ENCODE peak calls at places on chromosomes 16 and 17, in nine cellular contexts. K is lower leg skin, H is lower lobe of right lung, I is left ventricle myocardium inferior, F is stomach, Z is foreskin keratinocyte, W is progenitor cell of endocrine pancreas, M is neural crest cell, Q is choroid plexus epithelial cell. S is an unnamed sample.

GRCh38 chr16:716250-716607 is 1.3 kb downstream of the METRN start:
- DNase-seq in K (no peak), H (no peak), I (no peak), F (peak; percentile 48), Z (no peak), W (peak; percentile 57), M (peak; percentile 90), Q (peak; percentile 68), S (no peak)

GRCh38 chr17:40612510-40613244 is 34.9 kb downstream of the SMARCE1 start:
- DNase-seq in K (no peak), H (no peak), I (no peak), F (no peak), Z (no peak), W (no peak), M (no peak), Q (no peak), S (no peak)

GRCh38 chr16:22388101-22388644 is 13.8 kb upstream of the CDR2 start:
- DNase-seq in K (no peak), H (no peak), I (no peak), F (no peak), Z (no peak), W (no peak), M (no peak), Q (peak; percentile 36), S (no peak)

GRCh38 chr16:11639925-11640899 is 28.0 kb upstream of the SNN start:
- DNase-seq in K (peak; percentile 96), H (peak; percentile 89), I (peak; percentile 83), F (peak; percentile 73), Z (peak; percentile 96), W (no peak), M (no peak), Q (peak; percentile 99), S (peak; percentile 94)

GRCh38 chr16:66274335-66275110 is 92.0 kb upstream of the CDH5 start:
- DNase-seq in K (peak; percentile 74), H (no peak), I (no peak), F (no peak), Z (peak; percentile 56), W (no peak), M (no peak), Q (peak; percentile 73), S (no peak)

GRCh38 chr17:15662726-15663125 is 21.4 kb downstream of the TRIM16 start:
- DNase-seq in K (peak; percentile 5), H (no peak), I (no peak), F (no peak), Z (peak; percentile 62), W (no peak), M (no peak), Q (no peak), S (no peak)

GRCh38 chr16:85611455-85612190 is 1.5 kb upstream of the GSE1 start:
- DNase-seq in K (peak; percentile 97), H (peak; percentile 89), I (peak; percentile 87), F (peak; percentile 91), Z (peak; percentile 58), W (peak; percentile 46), M (no peak), Q (peak; percentile 55), S (peak; percentile 95)

GRCh38 chr17:10013360-10014112 is 108.5 kb upstream of the RCVRN start:
- DNase-seq in K (no peak), H (no peak), I (no peak), F (no peak), Z (no peak), W (no peak), M (no peak), Q (no peak), S (no peak)

GRCh38 chr17:58666858-58667267 is 25.0 kb downstream of the TEX14 start:
- DNase-seq in K (peak; percentile 92), H (peak; percentile 89), I (peak; percentile 66), F (peak; percentile 74), Z (peak; percentile 70), W (no peak), M (no peak), Q (peak; percentile 48), S (peak; percentile 84)

GRCh38 chr16:80023865-80024264 is 423.3 kb upstream of the MAF start:
- DNase-seq in K (no peak), H (no peak), I (no peak), F (no peak), Z (no peak), W (no peak), M (no peak), Q (peak; percentile 75), S (no peak)

GRCh38 chr16:17336501-17336900 is 134.3 kb downstream of the XYLT1 start:
- DNase-seq in K (no peak), H (no peak), I (no peak), F (no peak), Z (no peak), W (no peak), M (no peak), Q (no peak), S (no peak)

GRCh38 chr16:89695875-89696597 is 5.5 kb downstream of the SPATA2L start:
- DNase-seq in K (peak; percentile 81), H (peak; percentile 48), I (no peak), F (no peak), Z (no peak), W (no peak), M (no peak), Q (no peak), S (peak; percentile 72)

GRCh38 chr16:67019171-67019570 is 9.8 kb upstream of the CBFB start:
- DNase-seq in K (peak; percentile 9), H (peak; percentile 10), I (no peak), F (no peak), Z (no peak), W (no peak), M (no peak), Q (no peak), S (no peak)

GRCh38 chr17:79658811-79659207 is 48.0 kb upstream of the RBFOX3 start:
- DNase-seq in K (peak; percentile 61), H (no peak), I (no peak), F (no peak), Z (no peak), W (peak; percentile 14), M (peak; percentile 39), Q (peak; percentile 48), S (no peak)

GRCh38 chr16:83802559-83802958 is 5.2 kb upstream of the HSBP1 start:
- DNase-seq in K (peak; percentile 59), H (no peak), I (no peak), F (no peak), Z (peak; percentile 7), W (no peak), M (no peak), Q (no peak), S (no peak)

GRCh38 chr16:11586856-11587642 is at the start of gene LITAF:
- DNase-seq in K (peak; percentile 94), H (peak; percentile 80), I (peak; percentile 71), F (peak; percentile 78), Z (peak; percentile 44), W (peak; percentile 42), M (peak; percentile 41), Q (peak; percentile 39), S (peak; percentile 91)

GRCh38 chr17:81142301-81143199 is 22.8 kb upstream of the PVALEF start:
- DNase-seq in K (peak; percentile 94), H (peak; percentile 88), I (peak; percentile 78), F (peak; percentile 87), Z (peak; percentile 32), W (peak; percentile 66), M (peak; percentile 75), Q (peak; percentile 80), S (no peak)
- TF ChIP-seq CTCF in K (no peak), H (peak; percentile 69), I (peak; percentile 75), F (no peak), Z (peak; percentile 67), W (peak; percentile 69), M (peak; percentile 76), Q (peak; percentile 79), S (peak; percentile 76)

DNA sequence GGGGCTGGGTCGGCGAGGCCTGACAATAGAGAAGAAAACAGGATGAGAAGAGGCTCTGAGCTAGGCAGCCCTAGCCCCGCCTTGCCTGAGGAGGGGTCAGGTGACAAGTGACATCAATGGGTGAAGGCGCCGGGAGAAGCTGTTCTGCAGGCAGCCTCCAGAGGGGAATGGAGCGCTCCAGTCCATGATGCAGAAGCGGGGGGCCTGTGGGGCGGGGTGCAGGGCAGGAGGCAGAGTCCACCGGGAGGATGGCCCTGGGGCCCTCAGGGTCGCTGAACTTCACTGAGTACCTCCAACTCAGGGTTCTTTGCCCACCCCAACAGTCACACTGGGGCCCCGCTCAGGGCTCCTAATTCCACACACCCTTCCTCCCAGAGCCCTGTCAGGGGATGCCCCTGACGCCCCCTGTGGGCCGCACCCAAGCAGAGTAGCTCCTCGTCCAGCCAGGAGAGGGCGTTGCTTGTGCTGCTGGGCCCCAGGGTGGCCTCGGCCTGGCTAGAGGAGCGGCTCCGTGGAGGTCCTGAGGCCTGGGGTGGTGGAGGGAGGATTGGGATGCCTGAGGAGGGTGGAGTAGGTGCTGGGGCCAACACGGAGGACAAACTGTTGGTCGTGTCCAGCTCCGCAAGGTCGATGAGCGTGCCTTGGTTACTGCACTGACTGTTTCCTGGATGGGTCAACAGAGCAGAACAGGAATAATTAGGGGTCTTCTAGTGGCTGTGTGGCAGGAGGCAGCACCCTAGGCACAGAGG is 20.8 kb downstream of the GGA3 start:
- DNase-seq in K (no peak), H (no peak), I (no peak), F (no peak), Z (no peak), W (no peak), M (peak; percentile 29), Q (peak; percentile 49), S (peak; percentile 77)
- TF ChIP-seq CTCF in K (no peak), H (peak; percentile 42), I (peak; percentile 48), F (no peak), Z (peak; percentile 82), W (peak; percentile 65), M (peak; percentile 61), Q (peak; percentile 89), S (peak; percentile 41)

GRCh38 chr17:63774141-63774981 is at the start of gene DDX42:
- DNase-seq in K (peak; percentile 97), H (peak; percentile 91), I (peak; percentile 90), F (peak; percentile 91), Z (no peak), W (peak; percentile 84), M (peak; percentile 91), Q (peak; percentile 67), S (peak; percentile 97)
- TF ChIP-seq CTCF in K (no peak), H (peak; percentile 13), I (peak; percentile 17), F (no peak), Z (peak; percentile 19), W (peak; percentile 44), M (peak; percentile 32), Q (peak; percentile 32), S (peak; percentile 8)

DNA sequence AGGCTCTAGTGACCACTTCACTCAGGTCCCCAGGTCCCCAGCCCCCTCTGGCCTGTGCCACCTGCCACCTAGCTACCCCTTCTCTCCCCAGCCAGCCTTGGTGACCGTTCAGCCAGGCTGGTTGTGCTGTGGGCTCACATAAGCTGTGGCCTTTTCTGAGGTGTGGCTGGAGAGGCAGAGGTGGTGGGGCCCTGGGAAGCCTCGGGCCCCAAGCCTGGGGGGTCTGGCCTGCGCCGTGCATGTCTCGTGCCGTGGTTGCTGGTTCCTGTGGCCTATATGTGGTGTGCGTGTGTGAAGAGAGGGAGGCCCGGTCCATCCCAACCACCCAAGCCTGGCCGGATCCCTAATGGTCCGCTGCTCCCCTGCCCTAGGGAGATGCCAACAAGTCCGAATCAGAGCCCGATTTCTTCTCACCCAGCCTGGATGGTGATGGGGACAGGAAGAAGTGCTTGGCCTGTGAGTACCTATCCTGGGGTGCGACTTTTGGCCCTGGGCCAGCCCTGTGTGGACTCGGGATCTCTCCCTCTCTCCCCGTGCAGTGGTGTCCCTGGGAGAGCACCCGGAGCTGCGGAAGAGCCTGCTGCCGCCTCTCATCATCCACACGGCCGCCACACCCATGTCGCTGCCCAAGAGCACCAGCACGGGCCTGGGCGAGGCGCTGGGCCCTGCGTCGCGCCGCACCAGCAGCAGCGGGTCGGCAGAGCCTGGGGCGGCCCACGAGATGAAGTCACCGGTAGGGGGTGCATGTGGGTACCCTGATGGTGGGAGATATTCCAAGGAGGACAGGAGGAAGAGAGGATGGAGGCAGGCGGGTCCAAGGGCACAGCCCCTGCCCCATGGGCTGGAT is 35.9 kb downstream of the CACNA1G start:
- DNase-seq in K (no peak), H (no peak), I (no peak), F (no peak), Z (no peak), W (no peak), M (peak; percentile 40), Q (peak; percentile 4), S (no peak)
- TF ChIP-seq CTCF in K (no peak), H (peak; percentile 21), I (peak; percentile 27), F (no peak), Z (peak; percentile 49), W (peak; percentile 50), M (peak; percentile 45), Q (peak; percentile 37), S (no peak)